ENCODE peak calls at places on chromosomes 7 and 10, in ten cellular contexts. S is gastrocnemius medialis, N is spleen, E is dorsolateral prefrontal cortex, B is heart right ventricle, D is Peyer's patch, Z is left ventricle myocardium inferior, G is prostate gland, U is left lung, R is sigmoid colon. J is an unnamed sample.

GRCh38 chr7:92904292-92905131 is 68.1 kb upstream of the CDK6 start:
- DNase-seq in S (no peak), N (peak), E (no peak), B (no peak), D (peak), Z (no peak), G (no peak), U (no peak), R (no peak), J (no peak)

GRCh38 chr10:55426138-55426537 is 625.1 kb upstream of the PCDH15 start:
- DNase-seq in S (no peak), N (no peak), E (no peak), B (no peak), D (no peak), Z (no peak), G (no peak), U (no peak), R (no peak), J (no peak)

GRCh38 chr10:47165711-47166404 is 134.1 kb upstream of the GDF10 start:
- DNase-seq in S (peak), N (peak), E (peak), B (peak), D (peak), Z (peak), G (peak), U (peak), R (peak), J (no peak)

GRCh38 chr7:112271162-112271561 is 64.7 kb downstream of the ZNF277 start:
- DNase-seq in S (no peak), N (no peak), E (no peak), B (no peak), D (no peak), Z (no peak), G (no peak), U (no peak), R (no peak), J (no peak)

GRCh38 chr7:78020131-78020873 is 221.7 kb downstream of the PHTF2 start:
- DNase-seq in S (peak), N (no peak), E (peak), B (peak), D (peak), Z (no peak), G (peak), U (peak), R (peak), J (peak)

GRCh38 chr10:32454148-32454547 is 8.2 kb downstream of the CCDC7 start:
- DNase-seq in S (no peak), N (no peak), E (no peak), B (no peak), D (no peak), Z (no peak), G (no peak), U (no peak), R (no peak), J (no peak)

GRCh38 chr7:82722946-82723345 is 279.4 kb upstream of the CACNA2D1 start:
- DNase-seq in S (no peak), N (no peak), E (no peak), B (no peak), D (no peak), Z (no peak), G (no peak), U (no peak), R (no peak), J (no peak)

GRCh38 chr7:142000244-142000643 is 4.6 kb downstream of the MGAM start:
- DNase-seq in S (no peak), N (no peak), E (no peak), B (no peak), D (no peak), Z (no peak), G (no peak), U (no peak), R (no peak), J (no peak)

GRCh38 chr10:120506674-120507073 is 49.6 kb downstream of the PLPP4 start:
- DNase-seq in S (no peak), N (no peak), E (no peak), B (no peak), D (no peak), Z (no peak), G (no peak), U (no peak), R (no peak), J (no peak)

GRCh38 chr7:139231513-139232376 is 708 bp downstream of the UBN2 start:
- DNase-seq in S (peak), N (peak), E (peak), B (no peak), D (peak), Z (peak), G (peak), U (peak), R (peak), J (peak)

GRCh38 chr7:74725840-74726239 is 48.0 kb upstream of the NCF1 start:
- DNase-seq in S (no peak), N (no peak), E (no peak), B (no peak), D (no peak), Z (no peak), G (no peak), U (no peak), R (no peak), J (no peak)

GRCh38 chr10:129375912-129376311 is 91.1 kb upstream of the MGMT start:
- DNase-seq in S (no peak), N (peak), E (no peak), B (no peak), D (no peak), Z (no peak), G (no peak), U (no peak), R (no peak), J (no peak)

GRCh38 chr10:100745882-100746412 is 565 bp downstream of the PAX2 start:
- DNase-seq in S (no peak), N (no peak), E (no peak), B (no peak), D (no peak), Z (no peak), G (no peak), U (no peak), R (peak), J (no peak)

GRCh38 chr7:80018941-80019808 is 115.5 kb upstream of the GNAI1 start:
- DNase-seq in S (no peak), N (no peak), E (peak), B (peak), D (no peak), Z (no peak), G (no peak), U (peak), R (no peak), J (no peak)

GRCh38 chr7:70681847-70682350 is 450.0 kb upstream of the GALNT17 start:
- DNase-seq in S (no peak), N (no peak), E (no peak), B (no peak), D (no peak), Z (no peak), G (no peak), U (no peak), R (no peak), J (no peak)

GRCh38 chr10:112783653-112784426 is 166.2 kb upstream of the TCF7L2 start:
- DNase-seq in S (no peak), N (no peak), E (no peak), B (peak), D (no peak), Z (peak), G (no peak), U (no peak), R (no peak), J (no peak)

GRCh38 chr7:115352375-115352774 is 430.5 kb downstream of the MDFIC start:
- DNase-seq in S (no peak), N (no peak), E (no peak), B (no peak), D (no peak), Z (no peak), G (no peak), U (no peak), R (no peak), J (no peak)
- TF ChIP-seq CTCF in S (no peak), N (no peak), E (no peak), B (no peak), D (no peak), Z (no peak), G (no peak), U (no peak), R (no peak), J (no peak)

GRCh38 chr7:1533569-1534329 is 3.2 kb downstream of the MAFK start:
- DNase-seq in S (peak), N (peak), E (no peak), B (peak), D (peak), Z (peak), G (no peak), U (no peak), R (peak), J (peak)
- H3K4me3 ChIP-seq in S (no peak), N (no peak), E (no peak), B (peak), D (peak), Z (peak), G (peak), U (no peak), R (peak), J (peak)

DNA sequence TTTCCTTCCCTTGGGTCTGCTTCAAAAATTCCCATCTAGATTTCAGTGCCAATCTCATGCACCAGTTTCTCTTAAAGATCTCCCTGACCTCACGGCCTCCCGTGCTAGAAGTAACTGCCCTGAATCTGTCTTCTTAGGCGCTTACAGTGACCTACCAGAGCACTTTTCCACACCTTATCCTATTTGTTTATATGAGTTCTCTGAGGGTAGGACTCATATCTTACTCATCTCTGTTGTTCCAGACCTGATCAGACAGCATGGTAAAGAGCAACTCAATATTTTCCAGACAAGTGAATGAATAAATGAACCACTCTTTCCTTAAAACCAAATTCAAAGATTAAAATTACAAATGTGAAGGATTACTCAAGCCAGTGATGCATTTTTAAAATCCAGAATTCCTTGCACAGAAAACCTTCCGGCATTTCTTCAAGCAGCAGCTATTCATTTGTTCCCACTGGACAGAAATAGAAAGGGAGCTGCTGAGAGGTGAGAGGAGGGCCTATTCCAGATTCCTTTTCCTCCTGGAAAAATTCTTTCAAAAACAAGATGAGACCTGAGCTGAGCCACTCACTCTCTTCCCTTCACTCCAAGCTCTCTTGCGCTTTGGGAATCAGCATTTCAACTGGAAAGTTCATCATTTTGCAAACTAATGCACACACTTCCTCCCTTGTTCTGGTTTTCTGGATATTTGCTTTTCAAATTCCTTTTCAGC is 94.6 kb downstream of the ELMO1 start:
- DNase-seq in S (no peak), N (no peak), E (no peak), B (no peak), D (no peak), Z (no peak), G (no peak), U (no peak), R (no peak), J (no peak)
- H3K27ac ChIP-seq in S (peak), N (peak), E (peak), B (peak), D (peak), Z (peak), G (no peak), U (peak), R (peak), J (peak)

GRCh38 chr7:102468416-102469350 is 3.9 kb downstream of the LRWD1 start:
- DNase-seq in S (no peak), N (peak), E (no peak), B (no peak), D (peak), Z (no peak), G (no peak), U (no peak), R (peak), J (no peak)

GRCh38 chr7:102469972-102470825 is 5.4 kb downstream of the LRWD1 start:
- DNase-seq in S (peak), N (peak), E (no peak), B (no peak), D (peak), Z (no peak), G (no peak), U (no peak), R (peak), J (no peak)

GRCh38 chr7:102471791-102472125 is 7.0 kb downstream of the POLR2J start:
- DNase-seq in S (no peak), N (peak), E (no peak), B (no peak), D (no peak), Z (no peak), G (no peak), U (no peak), R (no peak), J (no peak)

GRCh38 chr7:102467581-102468415 is 3.0 kb downstream of the LRWD1 start:
- DNase-seq in S (no peak), N (peak), E (no peak), B (no peak), D (peak), Z (no peak), G (no peak), U (no peak), R (peak), J (no peak)

DNA sequence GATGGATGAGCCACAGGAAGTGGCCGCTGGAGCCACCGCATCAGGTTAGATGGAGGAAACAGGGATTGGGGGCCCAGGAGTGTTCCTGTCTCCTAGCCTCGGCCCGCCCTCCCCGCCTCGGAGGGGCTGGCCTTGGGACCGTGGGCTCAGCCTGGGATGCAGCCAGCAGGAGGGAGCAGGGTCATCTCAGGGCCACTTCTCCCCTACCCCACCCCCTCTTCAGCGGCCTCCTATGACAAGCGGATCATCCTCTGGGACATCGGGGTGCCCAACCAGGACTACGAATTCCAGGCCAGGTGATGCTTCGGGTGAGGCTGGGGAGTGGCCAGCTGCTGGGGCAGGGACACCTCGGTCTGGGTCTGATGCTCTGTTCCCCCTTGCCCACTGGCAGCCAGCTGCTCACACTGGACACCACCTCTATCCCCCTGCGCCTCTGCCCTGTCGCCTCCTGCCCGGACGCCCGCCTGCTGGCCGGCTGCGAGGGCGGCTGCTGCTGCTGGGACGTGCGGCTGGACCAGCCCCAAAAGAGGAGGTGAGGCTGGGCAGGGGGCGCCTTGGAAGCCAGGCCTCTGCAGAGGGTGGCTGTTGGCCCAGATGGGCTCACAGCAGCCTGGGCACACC is 4.7 kb downstream of the LRWD1 start:
- DNase-seq in S (no peak), N (peak), E (no peak), B (no peak), D (peak), Z (no peak), G (no peak), U (no peak), R (peak), J (no peak)
- TF ChIP-seq CTCF in S (no peak), N (no peak), E (no peak), B (no peak), D (no peak), Z (no peak), G (no peak), U (no peak), R (no peak), J (no peak)

GRCh38 chr7:155459133-155459866 is 1.4 kb downstream of the EN2 start:
- DNase-seq in S (no peak), N (peak), E (no peak), B (no peak), D (no peak), Z (no peak), G (no peak), U (no peak), R (no peak), J (no peak)
- H3K4me3 ChIP-seq in S (no peak), N (peak), E (peak), B (peak), D (peak), Z (peak), G (no peak), U (no peak), R (no peak), J (peak)

GRCh38 chr7:127644484-127644883 is 7.5 kb upstream of the SND1 start:
- DNase-seq in S (no peak), N (no peak), E (no peak), B (no peak), D (no peak), Z (no peak), G (no peak), U (no peak), R (no peak), J (no peak)
- H3K27ac ChIP-seq in S (no peak), N (no peak), E (no peak), B (no peak), D (no peak), Z (no peak), G (no peak), U (no peak), R (no peak), J (no peak)

GRCh38 chr10:78301891-78302738 is 268.5 kb downstream of the RPS24 start:
- DNase-seq in S (no peak), N (peak), E (no peak), B (no peak), D (no peak), Z (no peak), G (no peak), U (no peak), R (peak), J (peak)
- TF ChIP-seq CTCF in S (peak), N (no peak), E (peak), B (peak), D (no peak), Z (no peak), G (peak), U (no peak), R (no peak), J (no peak)

GRCh38 chr7:151732292-151732691 is 144.6 kb downstream of the PRKAG2 start:
- DNase-seq in S (no peak), N (no peak), E (no peak), B (no peak), D (no peak), Z (no peak), G (no peak), U (no peak), R (no peak), J (no peak)

GRCh38 chr7:151732834-151733585 is 143.9 kb downstream of the PRKAG2 start:
- DNase-seq in S (no peak), N (no peak), E (no peak), B (no peak), D (no peak), Z (no peak), G (no peak), U (no peak), R (no peak), J (no peak)

GRCh38 chr7:151736403-151736909 is 140.5 kb downstream of the PRKAG2 start:
- DNase-seq in S (peak), N (no peak), E (no peak), B (peak), D (no peak), Z (peak), G (peak), U (peak), R (peak), J (peak)

GRCh38 chr7:151735854-151736402 is 141.0 kb downstream of the PRKAG2 start:
- DNase-seq in S (no peak), N (no peak), E (no peak), B (peak), D (no peak), Z (no peak), G (no peak), U (no peak), R (no peak), J (no peak)

DNA sequence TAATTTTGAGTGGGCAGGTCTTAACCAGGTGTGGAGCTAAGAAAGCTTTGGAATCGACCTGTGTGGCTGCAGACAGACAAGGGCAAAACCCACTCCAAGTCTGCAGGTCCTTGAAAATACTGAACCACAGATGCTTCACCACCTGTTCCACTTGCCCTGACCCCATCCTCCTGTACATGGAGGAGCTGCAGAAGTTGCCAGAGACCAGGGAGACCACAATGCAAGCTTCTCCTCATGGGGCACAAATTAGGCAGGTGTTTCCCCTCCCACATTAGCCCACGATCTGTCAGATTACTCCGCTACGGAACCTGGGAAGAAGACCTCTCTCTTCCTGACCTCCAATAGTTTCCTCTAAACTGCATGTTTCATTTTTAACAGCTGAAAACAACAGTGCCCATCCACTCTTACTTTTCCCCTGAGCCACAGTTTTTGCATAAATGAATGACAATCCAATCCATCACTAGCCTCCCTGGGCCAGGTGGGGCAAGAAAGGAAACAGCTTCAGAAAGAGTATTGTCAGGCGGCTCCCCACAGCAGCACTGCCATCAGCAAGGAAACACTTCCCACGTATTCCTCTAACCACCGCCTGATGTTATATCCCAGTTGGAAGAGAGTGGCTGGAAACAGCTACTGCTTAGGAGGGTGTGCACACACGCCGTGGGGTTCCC is 141.6 kb downstream of the PRKAG2 start:
- DNase-seq in S (no peak), N (no peak), E (no peak), B (no peak), D (no peak), Z (no peak), G (no peak), U (no peak), R (no peak), J (no peak)
- H3K4me3 ChIP-seq in S (peak), N (peak), E (peak), B (peak), D (peak), Z (peak), G (no peak), U (no peak), R (peak), J (peak)

J was measured in coronary artery.